ENCODE peak calls at places on chromosomes 7 and 10, in seven cellular contexts. E is cardiac muscle cell, V is GM23248, F is esophagus squamous epithelium, U is brain microvascular endothelial cell, M is colonic mucosa, D is stomach. R is an unnamed sample. For H3K27me3, the result is how much of the 10 kb centered on the place peaks cover.

GRCh38 chr10:17031656-17032630 is 97.7 kb downstream of the CUBN start:
- DNase-seq in E (no peak), M (no peak), U (no peak), V (no peak), D (no peak), F (no peak), R (no peak)

GRCh38 chr10:94138391-94138790 is 144.7 kb downstream of the PLCE1 start:
- DNase-seq in M (no peak), D (no peak), U (peak), V (peak), E (no peak), F (no peak), R (no peak)

GRCh38 chr10:116775488-116776400 is 33.4 kb upstream of the HSPA12A start:
- DNase-seq in F (no peak), M (no peak), D (no peak), V (no peak), E (no peak), U (no peak), R (no peak)

GRCh38 chr7:158139499-158139898 is 448.1 kb downstream of the PTPRN2 start:
- DNase-seq in V (no peak), D (no peak), F (no peak), M (no peak), U (no peak), E (no peak), R (no peak)

GRCh38 chr7:101162551-101163280 is 2.7 kb downstream of the VGF start:
- DNase-seq in D (no peak), E (peak), F (no peak), M (peak), U (no peak), V (peak), R (no peak)

GRCh38 chr7:28759373-28760013 is 198.6 kb downstream of the TRIL start:
- DNase-seq in U (no peak), E (no peak), D (no peak), F (no peak), V (no peak), M (no peak), R (no peak)

GRCh38 chr10:29465384-29465783 is 169.4 kb downstream of the SVIL start:
- DNase-seq in D (no peak), F (no peak), M (no peak), U (no peak), E (no peak), V (no peak), R (no peak)

GRCh38 chr7:99238558-99239341 is 30.8 kb upstream of the KPNA7 start:
- DNase-seq in U (no peak), F (no peak), V (no peak), D (no peak), M (no peak), E (no peak), R (no peak)

GRCh38 chr7:30238721-30239441 is 45.5 kb upstream of the ZNRF2 start:
- DNase-seq in V (peak), U (no peak), D (peak), M (peak), F (no peak), E (peak), R (no peak)

GRCh38 chr10:117677239-117677638 is 134.7 kb downstream of the EMX2 start:
- DNase-seq in U (no peak), D (no peak), F (no peak), M (no peak), E (no peak), V (no peak), R (no peak)

GRCh38 chr7:114548576-114548975 is 134.0 kb downstream of the FOXP2 start:
- DNase-seq in U (no peak), V (peak), D (no peak), F (no peak), E (no peak), M (no peak), R (no peak)

GRCh38 chr10:80356563-80356999 is at the start of the genes DYDC1 and DYDC2:
- DNase-seq in D (peak), F (no peak), E (peak), M (peak), U (no peak), V (peak), R (peak)

GRCh38 chr7:134593530-134594392 is 44.9 kb downstream of the AKR1B15 start:
- DNase-seq in V (peak), U (peak), M (peak), D (peak), E (peak), F (no peak), R (no peak)

GRCh38 chr7:133051066-133051465 is 30.8 kb downstream of the CHCHD3 start:
- DNase-seq in V (peak), M (no peak), F (no peak), D (no peak), E (peak), U (peak), R (no peak)

GRCh38 chr7:4959881-4960280 is 894 bp upstream of the MMD2 start:
- DNase-seq in V (no peak), F (no peak), D (no peak), E (no peak), U (no peak), M (no peak), R (no peak)

GRCh38 chr7:4959356-4959755 is 369 bp upstream of the MMD2 start:
- DNase-seq in M (no peak), V (no peak), D (no peak), F (no peak), U (no peak), E (no peak), R (no peak)

GRCh38 chr7:4958477-4959301 is at the start of gene MMD2:
- DNase-seq in F (no peak), E (peak), M (no peak), D (no peak), V (no peak), U (no peak), R (no peak)

GRCh38 chr7:4960363-4960762 is 1.4 kb upstream of the MMD2 start:
- DNase-seq in D (no peak), U (no peak), E (no peak), M (no peak), V (no peak), F (no peak), R (no peak)

DNA sequence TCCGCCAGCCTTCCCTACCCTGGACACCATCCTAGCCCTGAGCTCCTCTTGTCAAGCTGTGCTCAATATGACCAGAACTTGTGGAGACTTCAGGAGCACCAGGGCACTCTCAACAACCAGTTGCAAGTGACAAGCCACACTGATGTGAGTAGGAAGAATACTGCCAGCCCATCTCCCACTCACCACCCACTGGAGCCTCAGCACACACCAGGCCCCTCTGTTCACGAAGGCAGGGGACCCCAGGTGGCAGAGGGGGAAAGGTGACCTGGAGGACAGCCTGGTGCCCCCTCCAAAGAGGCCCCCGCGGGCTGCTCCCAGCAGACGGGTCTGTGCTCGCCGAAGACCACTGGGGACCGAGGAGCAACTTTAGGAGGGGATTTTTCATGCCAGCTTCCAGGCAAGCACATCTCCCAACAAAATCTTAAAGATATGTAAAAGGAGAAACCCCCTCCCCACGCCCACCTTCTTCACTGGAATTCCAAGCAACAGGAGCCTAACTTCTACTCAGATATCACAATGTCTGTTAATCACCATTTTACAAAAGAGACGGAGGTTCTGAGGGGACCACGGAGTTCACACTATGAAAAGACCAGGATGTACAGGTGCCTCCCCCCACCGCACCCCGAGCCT is 1.0 kb downstream of the MMD2 start:
- DNase-seq in D (no peak), E (no peak), M (no peak), U (no peak), F (no peak), V (no peak), R (no peak)
- H3K27me3 ChIP-seq in D (under half), E (half or more), M (under half), U (under half), F (under half), V (under half), R (under half)

GRCh38 chr10:109934958-109935793 is 11.9 kb upstream of the XPNPEP1 start:
- DNase-seq in F (no peak), D (no peak), U (peak), E (peak), V (peak), M (no peak), R (no peak)
- H3K27ac ChIP-seq in F (peak), D (no peak), U (no peak), E (no peak), V (peak), M (no peak), R (no peak)

GRCh38 chr7:27141591-27142561 is 1.6 kb downstream of the HOXA5 start:
- DNase-seq in V (no peak), F (no peak), E (no peak), U (no peak), D (no peak), M (peak), R (no peak)
- H3K27me3 ChIP-seq in V (under half), F (under half), E (half or more), U (half or more), D (under half), M (under half), R (under half)

DNA sequence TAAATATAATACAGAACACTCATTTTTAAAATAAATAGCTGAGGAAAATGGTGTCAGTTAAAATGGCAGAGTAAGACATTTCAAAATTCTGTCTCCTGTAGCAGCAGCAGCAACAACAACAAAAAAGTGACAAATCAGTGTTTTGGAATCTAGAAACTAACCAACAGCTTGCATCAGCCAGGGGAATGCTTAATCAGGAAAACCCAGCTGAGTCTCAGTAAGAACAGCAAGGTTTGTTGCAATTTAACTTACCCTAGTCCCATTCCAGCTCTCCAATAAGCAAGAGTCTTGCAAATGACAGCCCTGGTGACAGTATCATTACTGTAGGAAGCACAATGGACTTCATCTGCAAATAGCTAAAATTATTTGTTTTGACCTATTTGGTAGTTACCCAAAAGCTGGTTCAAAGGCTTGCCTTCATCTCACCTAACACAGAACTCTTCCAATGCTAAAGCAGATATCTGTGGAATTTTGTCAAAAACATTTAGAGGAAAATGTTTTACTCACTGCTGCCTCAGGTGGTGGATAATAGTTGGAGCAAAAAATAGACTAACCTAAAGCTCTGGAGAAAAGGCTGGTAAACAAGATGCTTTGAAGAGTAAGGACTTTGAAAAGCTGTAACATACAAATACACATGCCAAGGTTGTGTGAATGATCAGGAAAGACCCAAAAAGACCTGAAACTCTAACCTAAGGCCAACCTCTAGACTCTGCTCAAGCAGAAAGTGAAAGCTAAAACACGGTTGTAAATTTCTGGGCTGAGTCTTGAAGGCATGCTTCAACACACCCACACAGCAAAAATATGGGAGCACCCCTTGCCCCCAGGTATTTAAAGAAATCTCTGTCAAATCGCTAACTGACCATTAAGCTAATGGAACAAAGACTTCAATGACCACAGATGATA is 9.9 kb upstream of the ARHGAP22 start:
- DNase-seq in E (no peak), F (no peak), M (peak), D (no peak), V (peak), U (no peak), R (no peak)
- H3K27ac ChIP-seq in E (no peak), F (no peak), M (no peak), D (no peak), V (peak), U (peak), R (no peak)

DNA sequence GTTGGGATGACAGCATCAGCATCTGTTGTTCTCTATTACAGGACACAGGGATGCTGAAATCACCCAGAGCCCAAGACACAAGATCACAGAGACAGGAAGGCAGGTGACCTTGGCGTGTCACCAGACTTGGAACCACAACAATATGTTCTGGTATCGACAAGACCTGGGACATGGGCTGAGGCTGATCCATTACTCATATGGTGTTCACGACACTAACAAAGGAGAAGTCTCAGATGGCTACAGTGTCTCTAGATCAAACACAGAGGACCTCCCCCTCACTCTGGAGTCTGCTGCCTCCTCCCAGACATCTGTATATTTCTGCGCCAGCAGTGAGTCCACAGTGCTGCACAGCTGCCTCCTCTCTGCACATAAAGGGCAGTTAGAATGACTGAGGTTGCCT is 142.2 kb upstream of the PRSS58 start:
- DNase-seq in M (no peak), E (no peak), V (no peak), D (no peak), U (no peak), F (no peak), R (no peak)
- H3K27me3 ChIP-seq in M (under half), E (under half), V (half or more), D (under half), U (under half), F (under half), R (under half)

R was measured in CD8-positive, alpha-beta memory T cell.